ENCODE peak calls at places on chromosome 20, in four cellular contexts. I is CD4-positive, alpha-beta T cell; Q is cardiac muscle cell; D is GM23338. H is an unnamed sample. For H3K27me3, the result is how much of the 10 kb centered on the place peaks cover.

GRCh38 chr20:36579996-36580545 is 6.7 kb downstream of the TGIF2 start:
- DNase-seq in D (no peak), Q (no peak), I (no peak), H (no peak)

GRCh38 chr20:62776035-62776691 is 20.1 kb upstream of the MRGBP start:
- DNase-seq in I (no peak), Q (no peak), D (no peak), H (no peak)

GRCh38 chr20:23242556-23243180 is 107.9 kb upstream of the NXT1 start:
- DNase-seq in Q (no peak), D (no peak), I (no peak), H (no peak)

GRCh38 chr20:57094171-57094891 is 172.1 kb downstream of the BMP7 start:
- DNase-seq in D (no peak), Q (no peak), I (no peak), H (no peak)

GRCh38 chr20:41334036-41334435 is 6.6 kb upstream of the LPIN3 start:
- DNase-seq in Q (no peak), D (no peak), I (no peak), H (peak)

GRCh38 chr20:37359331-37359730 is 13.4 kb downstream of the SRC start:
- DNase-seq in I (no peak), D (no peak), Q (no peak), H (peak)

GRCh38 chr20:44495802-44496481 is 20.3 kb downstream of the TTPAL start:
- DNase-seq in D (no peak), I (no peak), Q (no peak), H (peak)

GRCh38 chr20:709864-710761 is 34.5 kb upstream of the SCRT2 start:
- DNase-seq in I (no peak), Q (peak), D (peak), H (peak)

GRCh38 chr20:3510110-3510509 is 39.3 kb downstream of the ATRN start:
- DNase-seq in Q (no peak), I (no peak), D (no peak), H (no peak)

GRCh38 chr20:18031888-18032509 is 25.7 kb downstream of the OVOL2 start:
- DNase-seq in D (no peak), I (no peak), Q (no peak), H (no peak)
- H3K27ac ChIP-seq in D (no peak), I (no peak), Q (no peak), H (no peak)

GRCh38 chr20:25050501-25051350 is 7.2 kb downstream of the ACSS1 start:
- DNase-seq in Q (no peak), I (no peak), D (no peak), H (peak)
- H3K27me3 ChIP-seq in Q (half or more), I (under half), D (under half), H (under half)

DNA sequence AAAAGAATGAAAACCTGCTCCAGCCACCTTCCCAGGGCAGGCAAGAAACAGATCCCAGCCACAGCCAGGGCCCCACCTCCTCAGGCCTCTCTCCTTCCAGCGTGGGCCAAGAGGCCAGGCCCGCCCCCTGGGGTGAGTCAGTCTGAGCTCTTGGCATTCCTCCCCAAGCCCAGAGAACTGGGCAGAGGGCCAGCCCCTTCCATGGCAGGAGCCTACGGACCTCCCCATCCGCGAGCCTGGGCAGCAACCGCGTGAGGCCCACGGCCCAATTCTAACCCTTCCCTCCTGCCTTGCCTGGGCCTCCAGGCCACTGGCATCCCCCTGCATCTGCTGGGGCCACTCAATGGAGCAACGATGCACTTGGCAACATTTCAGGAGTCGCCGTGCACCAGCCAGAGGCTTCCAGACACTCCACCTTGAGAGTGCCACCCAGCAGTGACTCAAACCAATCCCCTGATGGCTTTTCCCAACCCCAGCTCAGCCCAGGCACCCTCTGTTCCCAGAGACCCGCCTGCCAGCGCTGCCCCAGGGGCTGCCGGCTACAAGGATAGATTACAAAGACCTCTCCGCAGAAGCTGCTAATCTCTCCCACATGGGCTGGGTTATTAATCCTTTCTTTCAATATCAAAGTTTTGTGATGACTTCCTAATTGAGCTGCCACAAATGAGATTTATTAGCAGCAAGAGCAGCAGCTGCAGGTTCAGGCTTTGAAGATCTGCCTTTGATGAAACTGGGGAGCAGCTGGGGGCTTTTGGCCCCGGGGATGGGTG is 85.8 kb downstream of the NFATC2 start:
- DNase-seq in Q (peak), I (no peak), D (peak), H (peak)
- H3K27ac ChIP-seq in Q (peak), I (peak), D (no peak), H (peak)

GRCh38 chr20:38877483-38877882 is 48.7 kb upstream of the FAM83D start:
- DNase-seq in I (no peak), Q (no peak), D (no peak), H (no peak)
- H3K27me3 ChIP-seq in I (under half), Q (under half), D (under half), H (under half)

GRCh38 chr20:39039261-39039660 is 77.1 kb downstream of the DHX35 start:
- DNase-seq in Q (no peak), D (no peak), I (no peak), H (no peak)

GRCh38 chr20:39036011-39036410 is 73.9 kb downstream of the DHX35 start:
- DNase-seq in D (no peak), Q (no peak), I (no peak), H (no peak)

GRCh38 chr20:39036851-39037250 is 74.7 kb downstream of the DHX35 start:
- DNase-seq in I (no peak), Q (no peak), D (no peak), H (peak)

GRCh38 chr20:39038495-39038894 is 76.4 kb downstream of the DHX35 start:
- DNase-seq in D (no peak), Q (no peak), I (no peak), H (no peak)

DNA sequence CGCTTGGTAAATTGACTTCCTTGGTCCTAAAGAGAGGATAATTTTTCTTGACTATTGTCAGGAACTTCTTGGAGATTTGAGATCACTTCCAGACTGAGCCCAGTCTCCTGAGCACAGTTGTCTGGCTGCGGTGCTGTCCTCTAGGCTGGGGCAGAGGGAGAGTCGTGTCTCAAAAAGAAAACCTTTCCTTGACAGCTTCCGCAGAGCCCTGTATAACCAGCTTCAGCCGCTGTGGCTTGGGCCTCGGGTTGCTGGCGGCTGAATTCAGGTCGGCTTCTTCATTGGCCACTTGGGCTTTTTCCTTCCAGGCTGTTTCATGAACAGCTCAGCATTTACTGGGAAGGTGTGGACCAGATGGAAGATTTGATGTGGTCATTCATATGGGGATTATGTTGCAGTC is 75.9 kb downstream of the DHX35 start:
- DNase-seq in I (no peak), D (no peak), Q (no peak), H (no peak)
- H3K27ac ChIP-seq in I (no peak), D (no peak), Q (no peak), H (peak)

H was measured in sigmoid colon.